ENCODE peak calls at places on chromosomes 11 and 22, in six cellular contexts. One of them, this sample, is unnamed.

GRCh38 chr11:89405629-89406028 is 85.5 kb downstream of the NOX4 start:
- DNase-seq in stimulated activated CD4-positive, alpha-beta T cell treated with anti-CD3 and anti-CD28 coated beads, Interleukin-1b, Interleukin-23, amount 100 ng/mL, for 4 hours: no peak
- DNase-seq in tibial artery: no peak
- DNase-seq in stimulated activated CD8-positive, alpha-beta memory T cell treated with anti-CD3 and anti-CD28 coated beads, Interleukin-7, amount 100 ng/mL, for 1 hour: no peak
- DNase-seq in posterior vena cava: no peak
- DNase-seq in spleen: no peak
- DNase-seq in this sample: no peak

GRCh38 chr22:22893077-22893805 is 5.6 kb downstream of the IGLL5 start:
- DNase-seq in stimulated activated CD4-positive, alpha-beta T cell treated with anti-CD3 and anti-CD28 coated beads, Interleukin-1b, Interleukin-23, amount 100 ng/mL, for 4 hours: no peak
- DNase-seq in tibial artery: no peak
- DNase-seq in stimulated activated CD8-positive, alpha-beta memory T cell treated with anti-CD3 and anti-CD28 coated beads, Interleukin-7, amount 100 ng/mL, for 1 hour: no peak
- DNase-seq in posterior vena cava: no peak
- DNase-seq in spleen: peak; percentile 71
- DNase-seq in this sample: no peak

GRCh38 chr11:59394186-59394585 is 32.0 kb downstream of the OR5A2 start:
- DNase-seq in stimulated activated CD4-positive, alpha-beta T cell treated with anti-CD3 and anti-CD28 coated beads, Interleukin-1b, Interleukin-23, amount 100 ng/mL, for 4 hours: no peak
- DNase-seq in tibial artery: no peak
- DNase-seq in stimulated activated CD8-positive, alpha-beta memory T cell treated with anti-CD3 and anti-CD28 coated beads, Interleukin-7, amount 100 ng/mL, for 1 hour: no peak
- DNase-seq in posterior vena cava: no peak
- DNase-seq in spleen: no peak
- DNase-seq in this sample: no peak

GRCh38 chr22:25082096-25082495 is 117.6 kb upstream of the CRYBB3 start:
- DNase-seq in stimulated activated CD4-positive, alpha-beta T cell treated with anti-CD3 and anti-CD28 coated beads, Interleukin-1b, Interleukin-23, amount 100 ng/mL, for 4 hours: no peak
- DNase-seq in tibial artery: no peak
- DNase-seq in stimulated activated CD8-positive, alpha-beta memory T cell treated with anti-CD3 and anti-CD28 coated beads, Interleukin-7, amount 100 ng/mL, for 1 hour: no peak
- DNase-seq in posterior vena cava: no peak
- DNase-seq in spleen: no peak
- DNase-seq in this sample: no peak

GRCh38 chr11:77699425-77699824 is 61.8 kb upstream of the CLNS1A start:
- DNase-seq in stimulated activated CD4-positive, alpha-beta T cell treated with anti-CD3 and anti-CD28 coated beads, Interleukin-1b, Interleukin-23, amount 100 ng/mL, for 4 hours: no peak
- DNase-seq in tibial artery: no peak
- DNase-seq in stimulated activated CD8-positive, alpha-beta memory T cell treated with anti-CD3 and anti-CD28 coated beads, Interleukin-7, amount 100 ng/mL, for 1 hour: no peak
- DNase-seq in posterior vena cava: no peak
- DNase-seq in spleen: no peak
- DNase-seq in this sample: no peak

GRCh38 chr11:106761745-106762144 is 256.5 kb downstream of the GUCY1A2 start:
- DNase-seq in stimulated activated CD4-positive, alpha-beta T cell treated with anti-CD3 and anti-CD28 coated beads, Interleukin-1b, Interleukin-23, amount 100 ng/mL, for 4 hours: no peak
- DNase-seq in tibial artery: no peak
- DNase-seq in stimulated activated CD8-positive, alpha-beta memory T cell treated with anti-CD3 and anti-CD28 coated beads, Interleukin-7, amount 100 ng/mL, for 1 hour: no peak
- DNase-seq in posterior vena cava: no peak
- DNase-seq in spleen: no peak
- DNase-seq in this sample: no peak

GRCh38 chr11:69326622-69327219 is 32.8 kb downstream of the MYEOV start:
- DNase-seq in stimulated activated CD4-positive, alpha-beta T cell treated with anti-CD3 and anti-CD28 coated beads, Interleukin-1b, Interleukin-23, amount 100 ng/mL, for 4 hours: no peak
- DNase-seq in tibial artery: no peak
- DNase-seq in stimulated activated CD8-positive, alpha-beta memory T cell treated with anti-CD3 and anti-CD28 coated beads, Interleukin-7, amount 100 ng/mL, for 1 hour: no peak
- DNase-seq in posterior vena cava: peak; percentile 16
- DNase-seq in spleen: no peak
- DNase-seq in this sample: no peak

GRCh38 chr11:70467196-70468085 is 69.1 kb downstream of the CTTN start:
- DNase-seq in stimulated activated CD4-positive, alpha-beta T cell treated with anti-CD3 and anti-CD28 coated beads, Interleukin-1b, Interleukin-23, amount 100 ng/mL, for 4 hours: peak; percentile 25
- DNase-seq in tibial artery: peak; percentile 66
- DNase-seq in stimulated activated CD8-positive, alpha-beta memory T cell treated with anti-CD3 and anti-CD28 coated beads, Interleukin-7, amount 100 ng/mL, for 1 hour: no peak
- DNase-seq in posterior vena cava: peak; percentile 82
- DNase-seq in spleen: peak; percentile 75
- DNase-seq in this sample: no peak

GRCh38 chr11:32890843-32891656 is 1.6 kb upstream of the QSER1 start:
- DNase-seq in stimulated activated CD4-positive, alpha-beta T cell treated with anti-CD3 and anti-CD28 coated beads, Interleukin-1b, Interleukin-23, amount 100 ng/mL, for 4 hours: no peak
- DNase-seq in tibial artery: no peak
- DNase-seq in stimulated activated CD8-positive, alpha-beta memory T cell treated with anti-CD3 and anti-CD28 coated beads, Interleukin-7, amount 100 ng/mL, for 1 hour: no peak
- DNase-seq in posterior vena cava: no peak
- DNase-seq in spleen: no peak
- DNase-seq in this sample: no peak

GRCh38 chr22:46991666-46992065 is 229.2 kb downstream of the TBC1D22A start:
- DNase-seq in stimulated activated CD4-positive, alpha-beta T cell treated with anti-CD3 and anti-CD28 coated beads, Interleukin-1b, Interleukin-23, amount 100 ng/mL, for 4 hours: no peak
- DNase-seq in tibial artery: no peak
- DNase-seq in stimulated activated CD8-positive, alpha-beta memory T cell treated with anti-CD3 and anti-CD28 coated beads, Interleukin-7, amount 100 ng/mL, for 1 hour: no peak
- DNase-seq in posterior vena cava: no peak
- DNase-seq in spleen: no peak
- DNase-seq in this sample: no peak

GRCh38 chr11:2314525-2315394 is 12.9 kb downstream of the TSPAN32 start:
- DNase-seq in stimulated activated CD4-positive, alpha-beta T cell treated with anti-CD3 and anti-CD28 coated beads, Interleukin-1b, Interleukin-23, amount 100 ng/mL, for 4 hours: no peak
- DNase-seq in tibial artery: peak; percentile 85
- DNase-seq in stimulated activated CD8-positive, alpha-beta memory T cell treated with anti-CD3 and anti-CD28 coated beads, Interleukin-7, amount 100 ng/mL, for 1 hour: no peak
- DNase-seq in posterior vena cava: peak; percentile 92
- DNase-seq in spleen: peak; percentile 79
- DNase-seq in this sample: no peak

This sample was measured in effector CD8-positive, alpha-beta T cell.